ENCODE peak calls at places on chromosomes 1 and 21, in seven cellular contexts. L is Panc1, X is HCT116, D is HepG2, O is SK-N-SH, H is K562, I is H1. Y is an unnamed sample.

GRCh38 chr1:225572422-225572821 is 80.5 kb downstream of the ENAH start:
- DNase-seq in L (no peak), X (no peak), D (no peak), O (no peak), H (no peak), I (no peak), Y (no peak)

GRCh38 chr1:180150982-180151381 is 3.7 kb upstream of the QSOX1 start:
- DNase-seq in L (no peak), X (no peak), D (no peak), O (no peak), H (no peak), I (no peak), Y (no peak)

GRCh38 chr1:7432896-7433380 is 338.2 kb upstream of the VAMP3 start:
- DNase-seq in L (no peak), X (no peak), D (no peak), O (no peak), H (no peak), I (no peak), Y (no peak)

GRCh38 chr1:4939266-4939665 is 284.9 kb downstream of the AJAP1 start:
- DNase-seq in L (no peak), X (no peak), D (no peak), O (no peak), H (no peak), I (no peak), Y (no peak)

GRCh38 chr1:210483821-210484220 is 155.1 kb downstream of the HHAT start:
- DNase-seq in L (no peak), X (no peak), D (no peak), O (no peak), H (no peak), I (no peak), Y (no peak)

GRCh38 chr1:192993426-192994085 is 65.6 kb downstream of the UCHL5 start:
- DNase-seq in L (no peak), X (no peak), D (no peak), O (no peak), H (no peak), I (no peak), Y (no peak)

GRCh38 chr1:109903371-109903930 is 7.2 kb upstream of the CSF1 start:
- DNase-seq in L (no peak), X (no peak), D (no peak), O (no peak), H (no peak), I (no peak), Y (no peak)

GRCh38 chr1:201628490-201628889 is 89.6 kb downstream of the NAV1 start:
- DNase-seq in L (no peak), X (no peak), D (no peak), O (peak), H (no peak), I (no peak), Y (no peak)

GRCh38 chr1:235943581-235944114 is 76.9 kb upstream of the LYST start:
- DNase-seq in L (no peak), X (no peak), D (no peak), O (no peak), H (no peak), I (no peak), Y (no peak)

GRCh38 chr1:70061229-70061628 is 144.2 kb downstream of the LRRC40 start:
- DNase-seq in L (no peak), X (no peak), D (no peak), O (no peak), H (no peak), I (no peak), Y (no peak)

GRCh38 chr1:231808990-231809389 is 182.4 kb downstream of the DISC1 start:
- DNase-seq in L (no peak), X (no peak), D (no peak), O (no peak), H (peak), I (no peak), Y (no peak)

GRCh38 chr21:36747114-36747814 is 48.3 kb downstream of the SIM2 start:
- DNase-seq in L (no peak), X (no peak), D (no peak), O (no peak), H (peak), I (no peak), Y (no peak)

GRCh38 chr1:231460614-231461013 is 38.5 kb upstream of the EGLN1 start:
- DNase-seq in L (no peak), X (no peak), D (no peak), O (no peak), H (peak), I (no peak), Y (peak)

GRCh38 chr1:91889717-91890459 is 3.9 kb upstream of the TGFBR3 start:
- DNase-seq in L (no peak), X (no peak), D (peak), O (no peak), H (no peak), I (no peak), Y (no peak)

GRCh38 chr1:115436596-115436995 is 98.5 kb upstream of the NGF start:
- DNase-seq in L (no peak), X (no peak), D (no peak), O (no peak), H (no peak), I (no peak), Y (no peak)

GRCh38 chr1:169999357-169999756 is 75.1 kb downstream of the KIFAP3 start:
- DNase-seq in L (peak), X (peak), D (no peak), O (no peak), H (no peak), I (no peak), Y (no peak)

GRCh38 chr1:44587796-44588460 is 86.4 kb downstream of the TMEM53 start:
- DNase-seq in L (no peak), X (no peak), D (peak), O (no peak), H (no peak), I (no peak), Y (no peak)

GRCh38 chr21:35850542-35851103 is 209.7 kb downstream of the SETD4 start:
- DNase-seq in L (no peak), X (no peak), D (no peak), O (no peak), H (no peak), I (no peak), Y (no peak)

GRCh38 chr1:4611708-4612349 is 42.6 kb upstream of the AJAP1 start:
- DNase-seq in L (no peak), X (no peak), D (no peak), O (peak), H (no peak), I (no peak), Y (no peak)

GRCh38 chr1:34683616-34684015 is 71.2 kb upstream of the GJB5 start:
- DNase-seq in L (no peak), X (no peak), D (no peak), O (no peak), H (no peak), I (no peak), Y (no peak)

GRCh38 chr1:93591291-93591832 is 90.3 kb downstream of the BCAR3 start:
- DNase-seq in L (no peak), X (no peak), D (peak), O (no peak), H (no peak), I (no peak), Y (no peak)

GRCh38 chr1:117861694-117862093 is 67.7 kb downstream of the GDAP2 start:
- DNase-seq in L (no peak), X (no peak), D (no peak), O (no peak), H (no peak), I (no peak), Y (no peak)

GRCh38 chr1:162956922-162957321 is 95.9 kb upstream of the CCDC190 start:
- DNase-seq in L (no peak), X (no peak), D (no peak), O (no peak), H (no peak), I (no peak), Y (no peak)

GRCh38 chr1:161691846-161692245 is 15.2 kb upstream of the FCRLA start:
- DNase-seq in L (no peak), X (no peak), D (no peak), O (no peak), H (no peak), I (no peak), Y (no peak)

GRCh38 chr1:244839656-244840055 is 4.2 kb downstream of the COX20 start:
- DNase-seq in L (no peak), X (no peak), D (no peak), O (no peak), H (no peak), I (no peak), Y (no peak)

GRCh38 chr1:58539553-58539952 is 7.0 kb downstream of the OMA1 start:
- DNase-seq in L (no peak), X (no peak), D (no peak), O (no peak), H (no peak), I (no peak), Y (no peak)

GRCh38 chr21:46160563-46161179 is 5.3 kb upstream of the FTCD start:
- DNase-seq in L (no peak), X (no peak), D (no peak), O (peak), H (no peak), I (no peak), Y (no peak)

GRCh38 chr1:236389253-236389652 is 4.8 kb upstream of the EDARADD start:
- DNase-seq in L (no peak), X (no peak), D (no peak), O (no peak), H (no peak), I (no peak), Y (no peak)

GRCh38 chr1:107076846-107077245 is 20.4 kb downstream of the PRMT6 start:
- DNase-seq in L (peak), X (peak), D (no peak), O (no peak), H (no peak), I (peak), Y (no peak)

GRCh38 chr1:161119017-161119378 is 1.1 kb downstream of the NIT1 start:
- DNase-seq in L (no peak), X (no peak), D (no peak), O (peak), H (no peak), I (no peak), Y (no peak)

GRCh38 chr1:117630423-117630998 is 24.7 kb downstream of the TENT5C start:
- DNase-seq in L (no peak), X (no peak), D (no peak), O (no peak), H (no peak), I (no peak), Y (no peak)

GRCh38 chr1:78053498-78053897 is 7.7 kb downstream of the GIPC2 start:
- DNase-seq in L (no peak), X (no peak), D (no peak), O (no peak), H (no peak), I (no peak), Y (no peak)

GRCh38 chr1:53022179-53022578 is 39.8 kb upstream of the PODN start:
- DNase-seq in L (no peak), X (no peak), D (no peak), O (no peak), H (no peak), I (no peak), Y (no peak)

GRCh38 chr1:53020588-53020987 is 41.4 kb upstream of the PODN start:
- DNase-seq in L (no peak), X (no peak), D (no peak), O (no peak), H (peak), I (no peak), Y (no peak)

GRCh38 chr1:53014791-53015507 is 47.1 kb upstream of the PODN start:
- DNase-seq in L (peak), X (peak), D (peak), O (peak), H (peak), I (peak), Y (peak)

GRCh38 chr1:53015508-53015860 is 46.5 kb upstream of the PODN start:
- DNase-seq in L (no peak), X (no peak), D (no peak), O (no peak), H (no peak), I (no peak), Y (no peak)

DNA sequence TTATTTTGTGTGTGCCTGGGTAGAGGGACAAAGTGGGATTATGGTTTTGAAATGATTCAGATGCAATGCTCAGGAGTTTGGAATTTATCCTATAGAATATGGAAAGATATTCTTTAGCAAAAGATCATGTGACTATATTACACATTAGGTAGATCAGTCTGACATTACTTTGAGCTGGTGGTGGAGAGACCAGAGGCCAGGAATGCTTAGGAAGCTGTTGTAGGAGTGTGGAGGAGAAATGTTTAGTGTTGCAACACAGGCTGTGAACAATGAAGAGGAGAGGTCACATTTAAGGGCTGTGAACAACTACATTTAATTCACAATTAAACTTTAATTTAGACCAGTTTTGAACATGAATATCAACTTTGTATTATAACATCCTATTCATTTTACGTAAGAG is 45.3 kb upstream of the PODN start:
- DNase-seq in L (no peak), X (no peak), D (no peak), O (no peak), H (no peak), I (no peak), Y (no peak)
- TF ChIP-seq SIN3A in L (no peak), X (no peak), D (no peak), O (no peak), H (no peak), I (no peak), Y (no peak)

DNA sequence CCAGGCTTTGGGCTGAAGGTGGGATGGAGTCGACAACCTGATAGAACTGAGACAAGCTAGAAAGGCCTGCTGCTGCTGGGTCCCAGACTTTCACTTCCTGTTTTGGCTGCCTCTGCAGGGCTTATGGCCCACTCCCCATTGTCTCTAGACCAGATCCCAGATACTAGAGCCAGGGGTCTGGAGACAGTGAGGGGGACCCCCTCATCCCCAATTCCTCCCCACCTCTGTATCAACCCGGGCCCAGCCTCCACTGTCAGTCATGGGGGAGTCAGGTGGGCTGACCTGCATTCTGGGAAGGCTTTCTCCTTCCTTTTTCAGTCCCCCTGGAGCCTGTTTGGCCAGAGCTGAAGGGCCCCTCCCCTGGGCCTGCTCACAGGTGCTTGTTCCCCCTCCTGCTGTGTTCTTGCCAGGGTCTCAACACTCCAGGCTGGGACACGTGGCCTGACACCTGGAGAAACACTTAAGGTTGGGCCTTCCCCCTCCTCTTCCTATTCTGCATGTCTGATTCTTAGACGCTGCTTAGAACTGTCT is 18.0 kb upstream of the ETV3L start:
- DNase-seq in L (no peak), X (no peak), D (no peak), O (no peak), H (no peak), I (no peak), Y (no peak)
- TF ChIP-seq SIN3A in L (no peak), X (no peak), D (no peak), O (no peak), H (no peak), I (no peak), Y (no peak)

DNA sequence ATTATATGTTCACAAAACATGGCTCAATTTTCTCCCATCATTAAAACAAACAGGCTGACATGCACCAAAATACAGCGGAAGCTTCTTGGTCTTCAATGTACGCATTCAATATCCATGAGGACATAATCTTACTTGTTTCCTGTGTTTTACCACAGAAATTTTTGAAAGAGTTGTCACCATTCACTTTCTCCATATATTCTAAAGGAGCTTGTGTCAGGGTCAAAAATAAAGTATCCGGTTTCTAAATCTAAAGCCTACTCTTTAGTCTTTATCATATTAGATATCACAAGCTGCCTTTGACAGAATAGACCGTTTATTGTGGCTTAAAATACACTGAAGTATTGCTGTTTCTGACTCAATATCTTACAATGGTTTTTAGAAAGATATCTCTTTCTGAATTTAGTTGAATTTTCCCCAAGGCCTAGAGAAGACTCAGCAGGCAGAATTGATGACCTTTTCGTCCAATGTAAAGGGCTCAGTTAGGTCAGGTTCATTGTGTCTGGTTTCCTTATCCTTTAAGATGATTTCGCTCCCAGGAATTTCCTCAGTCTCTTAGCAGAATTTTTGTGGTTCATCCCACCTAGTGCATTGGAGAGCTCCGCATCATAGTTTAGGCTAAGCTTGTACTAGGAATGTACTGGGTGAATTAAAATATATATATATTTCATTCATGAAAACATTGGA is 717.2 kb downstream of the NCAM2 start:
- DNase-seq in L (no peak), X (no peak), D (no peak), O (no peak), H (no peak), I (no peak), Y (no peak)
- TF ChIP-seq SIN3A in L (no peak), X (no peak), D (no peak), O (no peak), H (no peak), I (no peak), Y (no peak)

GRCh38 chr1:2588661-2589330 is 2.2 kb downstream of the PRXL2B start:
- DNase-seq in L (no peak), X (no peak), D (no peak), O (no peak), H (no peak), I (no peak), Y (no peak)
- TF ChIP-seq SIN3A in L (no peak), X (no peak), D (no peak), O (no peak), H (no peak), I (no peak), Y (no peak)

GRCh38 chr1:15690317-15690716 is 6.2 kb downstream of the PLEKHM2 start:
- DNase-seq in L (no peak), X (no peak), D (no peak), O (no peak), H (no peak), I (no peak), Y (no peak)

GRCh38 chr1:15691434-15692032 is 7.4 kb downstream of the PLEKHM2 start:
- DNase-seq in L (no peak), X (no peak), D (no peak), O (no peak), H (no peak), I (no peak), Y (no peak)

GRCh38 chr1:15692121-15692682 is 8.1 kb downstream of the PLEKHM2 start:
- DNase-seq in L (no peak), X (no peak), D (no peak), O (no peak), H (peak), I (no peak), Y (no peak)

GRCh38 chr1:15696956-15697521 is 12.9 kb downstream of the PLEKHM2 start:
- DNase-seq in L (no peak), X (no peak), D (no peak), O (no peak), H (no peak), I (no peak), Y (peak)

DNA sequence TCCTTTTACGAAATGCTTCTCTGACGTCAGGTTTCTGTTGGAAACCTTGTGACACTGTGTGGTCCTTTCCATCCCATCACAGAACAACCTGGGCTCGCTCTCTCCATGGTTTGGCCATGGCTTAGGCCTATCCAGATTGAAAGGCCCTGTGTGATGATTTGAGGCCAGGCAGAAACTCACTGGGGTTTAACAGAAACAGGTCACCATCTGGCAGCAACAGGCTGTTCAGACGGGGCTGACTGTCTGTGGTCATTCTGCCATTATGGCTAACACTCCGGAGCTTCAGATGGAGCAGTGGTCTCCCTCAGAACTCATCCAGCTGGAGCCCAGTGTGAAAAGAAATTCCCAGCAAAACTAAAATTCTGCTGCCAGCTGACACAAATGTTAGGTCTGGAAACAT is 9.3 kb downstream of the PLEKHM2 start:
- DNase-seq in L (no peak), X (no peak), D (no peak), O (no peak), H (no peak), I (no peak), Y (no peak)
- TF ChIP-seq SIN3A in L (no peak), X (no peak), D (no peak), O (no peak), H (no peak), I (no peak), Y (no peak)

GRCh38 chr1:40421694-40422384 is 28.4 kb upstream of the ZFP69B start:
- DNase-seq in L (no peak), X (no peak), D (peak), O (no peak), H (no peak), I (no peak), Y (no peak)
- TF ChIP-seq SIN3A in L (no peak), X (no peak), D (peak), O (no peak), H (no peak), I (no peak), Y (no peak)

DNA sequence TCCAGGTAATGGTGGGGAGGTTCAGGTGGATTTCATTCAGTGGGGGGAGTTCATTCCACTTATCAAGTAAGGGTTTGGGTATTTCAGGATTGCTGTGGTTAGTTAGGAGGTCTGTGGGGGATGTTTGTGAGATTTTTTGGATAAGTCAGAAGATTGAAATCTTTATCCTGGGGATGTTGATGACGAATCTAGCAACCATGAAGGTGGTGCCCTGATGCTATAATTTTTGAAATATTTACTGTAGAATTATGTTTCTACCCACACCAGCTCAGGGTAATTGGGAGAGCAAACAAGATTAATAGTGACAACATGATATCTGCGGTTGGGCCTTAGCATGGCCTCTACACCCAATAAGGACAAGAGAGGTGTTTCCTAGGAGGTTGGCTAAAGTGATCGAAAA is 28.3 kb downstream of the SUCO start:
- DNase-seq in L (no peak), X (no peak), D (no peak), O (no peak), H (no peak), I (no peak), Y (no peak)
- TF ChIP-seq SIN3A in L (no peak), X (no peak), D (no peak), O (no peak), H (no peak), I (no peak), Y (no peak)

GRCh38 chr1:119582801-119583200 is 65.3 kb downstream of the ZNF697 start:
- DNase-seq in L (peak), X (peak), D (peak), O (peak), H (peak), I (peak), Y (no peak)
- TF ChIP-seq SIN3A in L (no peak), X (no peak), D (no peak), O (no peak), H (no peak), I (no peak), Y (no peak)

GRCh38 chr1:154883919-154884867 is 14.1 kb upstream of the KCNN3 start:
- DNase-seq in L (no peak), X (no peak), D (no peak), O (no peak), H (peak), I (no peak), Y (no peak)
- TF ChIP-seq SIN3A in L (no peak), X (no peak), D (no peak), O (no peak), H (no peak), I (no peak), Y (no peak)

GRCh38 chr1:85555867-85556577 is 24.5 kb upstream of the CCN1 start:
- DNase-seq in L (no peak), X (no peak), D (no peak), O (no peak), H (no peak), I (no peak), Y (no peak)
- TF ChIP-seq SIN3A in L (no peak), X (no peak), D (no peak), O (no peak), H (no peak), I (no peak), Y (no peak)